ENCODE peak calls at places on chromosomes 7 and 10, in six cellular contexts. Q, O, H, D, M and L are unnamed samples.

GRCh38 chr7:13742719-13743640 is 246.5 kb downstream of the ETV1 start:
- DNase-seq in Q (no peak), O (peak), H (peak), D (peak), M (no peak), L (peak)

GRCh38 chr10:10830316-10831061 is 187.2 kb upstream of the CELF2 start:
- DNase-seq in Q (no peak), O (no peak), H (no peak), D (peak), M (no peak), L (peak)

GRCh38 chr10:28678687-28679457 is 1.6 kb downstream of the BAMBI start:
- DNase-seq in Q (no peak), O (no peak), H (no peak), D (no peak), M (no peak), L (peak)

GRCh38 chr7:126445991-126446390 is 806.8 kb downstream of the GRM8 start:
- DNase-seq in Q (no peak), O (no peak), H (no peak), D (no peak), M (no peak), L (no peak)

GRCh38 chr10:77925410-77925794 is 1.2 kb downstream of the DLG5 start:
- DNase-seq in Q (no peak), O (no peak), H (no peak), D (no peak), M (no peak), L (peak)

GRCh38 chr7:43072530-43072929 is 39.9 kb upstream of the HECW1 start:
- DNase-seq in Q (no peak), O (no peak), H (no peak), D (no peak), M (no peak), L (no peak)

GRCh38 chr7:38154274-38154673 is 23.8 kb upstream of the STARD3NL start:
- DNase-seq in Q (no peak), O (no peak), H (no peak), D (no peak), M (no peak), L (no peak)

GRCh38 chr10:121078672-121079102 is 227.5 kb downstream of the WDR11 start:
- DNase-seq in Q (no peak), O (no peak), H (no peak), D (no peak), M (peak), L (no peak)

GRCh38 chr10:121041906-121042305 is 190.7 kb downstream of the WDR11 start:
- DNase-seq in Q (no peak), O (no peak), H (no peak), D (no peak), M (no peak), L (no peak)

GRCh38 chr7:125119559-125120115 is 190.0 kb upstream of the POT1 start:
- DNase-seq in Q (no peak), O (no peak), H (no peak), D (no peak), M (no peak), L (no peak)

GRCh38 chr10:59287587-59287986 is 74.8 kb downstream of the FAM13C start:
- DNase-seq in Q (no peak), O (peak), H (no peak), D (no peak), M (no peak), L (no peak)

GRCh38 chr10:119650692-119651513 is at the start of gene BAG3:
- DNase-seq in Q (peak), O (peak), H (peak), D (peak), M (peak), L (peak)

GRCh38 chr7:106217089-106217542 is 67.7 kb downstream of the NAMPT start:
- DNase-seq in Q (peak), O (no peak), H (peak), D (no peak), M (peak), L (peak)

GRCh38 chr10:70260259-70260658 is 23.5 kb downstream of the NPFFR1 start:
- DNase-seq in Q (no peak), O (no peak), H (no peak), D (no peak), M (no peak), L (no peak)

GRCh38 chr10:75407716-75408511 is 6.3 kb upstream of the ZNF503 start:
- DNase-seq in Q (no peak), O (no peak), H (peak), D (no peak), M (no peak), L (peak)

GRCh38 chr10:95211606-95212279 is 17.7 kb downstream of the ACSM6 start:
- DNase-seq in Q (no peak), O (no peak), H (no peak), D (no peak), M (no peak), L (no peak)

GRCh38 chr10:11035318-11035920 is 17.7 kb downstream of the CELF2 start:
- DNase-seq in Q (peak), O (no peak), H (no peak), D (peak), M (no peak), L (peak)

GRCh38 chr10:2083591-2083990 is 346.3 kb upstream of the ADARB2 start:
- DNase-seq in Q (no peak), O (no peak), H (no peak), D (no peak), M (no peak), L (no peak)

GRCh38 chr10:79981673-79982485 is 33.0 kb upstream of the SFTPD start:
- DNase-seq in Q (peak), O (peak), H (peak), D (no peak), M (peak), L (peak)

GRCh38 chr10:75922435-75922834 is 491.0 kb downstream of the LRMDA start:
- DNase-seq in Q (no peak), O (no peak), H (no peak), D (no peak), M (no peak), L (no peak)

GRCh38 chr10:12703813-12704212 is 297.7 kb downstream of the CCDC3 start:
- DNase-seq in Q (no peak), O (no peak), H (no peak), D (peak), M (no peak), L (peak)

GRCh38 chr10:104234934-104235333 is 2.8 kb upstream of the CFAP43 start:
- DNase-seq in Q (no peak), O (no peak), H (no peak), D (no peak), M (no peak), L (no peak)

GRCh38 chr10:70337201-70337651 is 45.2 kb downstream of the LRRC20 start:
- DNase-seq in Q (no peak), O (no peak), H (no peak), D (no peak), M (no peak), L (peak)

GRCh38 chr10:117590516-117590915 is 48.0 kb downstream of the EMX2 start:
- DNase-seq in Q (no peak), O (no peak), H (no peak), D (no peak), M (no peak), L (no peak)

GRCh38 chr10:80191589-80192270 is 13.6 kb downstream of the ANXA11 start:
- DNase-seq in Q (peak), O (no peak), H (peak), D (no peak), M (peak), L (no peak)

GRCh38 chr7:158001621-158002320 is 585.9 kb downstream of the PTPRN2 start:
- DNase-seq in Q (no peak), O (no peak), H (no peak), D (no peak), M (peak), L (no peak)

GRCh38 chr7:121329460-121330052 is 756 bp downstream of the WNT16 start:
- DNase-seq in Q (no peak), O (no peak), H (peak), D (no peak), M (no peak), L (peak)

GRCh38 chr10:87635498-87636312 is 24.0 kb upstream of the PAPSS2 start:
- DNase-seq in Q (no peak), O (no peak), H (no peak), D (peak), M (no peak), L (peak)

GRCh38 chr7:131501422-131501821 is 55.0 kb downstream of the PODXL start:
- DNase-seq in Q (no peak), O (no peak), H (no peak), D (peak), M (no peak), L (peak)

GRCh38 chr10:120415709-120416330 is 41.2 kb upstream of the PLPP4 start:
- DNase-seq in Q (no peak), O (no peak), H (no peak), D (no peak), M (no peak), L (peak)

GRCh38 chr10:78559514-78560392 is 509.0 kb upstream of the ZMIZ1 start:
- DNase-seq in Q (no peak), O (no peak), H (no peak), D (no peak), M (no peak), L (no peak)

GRCh38 chr10:29132821-29133156 is 156.1 kb upstream of the LYZL1 start:
- DNase-seq in Q (no peak), O (no peak), H (no peak), D (no peak), M (no peak), L (no peak)

GRCh38 chr10:127368101-127368500 is 171.7 kb upstream of the INSYN2A start:
- DNase-seq in Q (no peak), O (no peak), H (no peak), D (no peak), M (no peak), L (no peak)

GRCh38 chr7:28258240-28258639 is 77.6 kb upstream of the JAZF1 start:
- DNase-seq in Q (no peak), O (no peak), H (no peak), D (no peak), M (no peak), L (no peak)

GRCh38 chr7:91852263-91852741 is 28.2 kb downstream of the MTERF1 start:
- DNase-seq in Q (no peak), O (no peak), H (no peak), D (no peak), M (no peak), L (no peak)

DNA sequence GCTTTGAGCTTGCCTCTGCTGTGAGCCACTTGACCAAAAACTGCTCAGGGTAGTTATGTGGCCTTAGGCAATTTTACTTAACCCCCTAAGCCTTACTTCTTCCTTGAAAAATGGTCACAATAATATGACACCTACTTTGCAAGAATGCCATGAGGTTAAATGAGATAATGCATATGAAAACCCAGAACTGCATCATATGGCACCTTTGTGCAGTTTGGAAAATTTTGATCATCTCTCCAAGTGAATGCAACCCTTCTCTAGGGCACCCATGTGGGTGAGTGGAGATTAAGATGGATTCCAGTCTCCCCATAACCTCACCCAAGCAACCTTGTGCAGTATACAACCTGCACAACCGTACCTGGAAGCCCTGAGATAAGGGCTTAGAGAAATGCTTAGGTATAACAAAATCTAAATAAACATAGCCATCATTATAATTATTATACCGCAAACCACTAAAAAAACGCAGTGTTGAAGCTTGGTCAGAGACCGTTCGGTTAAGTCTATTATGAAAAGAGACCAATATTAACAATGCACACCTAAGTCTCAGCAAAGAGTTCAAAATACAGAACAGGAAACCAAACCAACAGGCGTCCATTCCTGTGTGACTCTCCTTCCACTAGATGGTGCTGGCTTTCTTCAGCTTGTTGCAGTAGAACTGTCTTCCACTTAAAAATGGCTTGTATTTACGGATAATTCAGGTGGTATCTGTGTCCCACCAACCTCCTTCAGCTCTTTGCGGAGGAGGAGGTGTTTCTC is 21.0 kb upstream of the ASB15 start:
- DNase-seq in Q (no peak), O (no peak), H (no peak), D (no peak), M (no peak), L (peak)
- H3K4me3 ChIP-seq in Q (no peak), O (no peak), H (no peak), D (no peak), M (no peak), L (no peak)

DNA sequence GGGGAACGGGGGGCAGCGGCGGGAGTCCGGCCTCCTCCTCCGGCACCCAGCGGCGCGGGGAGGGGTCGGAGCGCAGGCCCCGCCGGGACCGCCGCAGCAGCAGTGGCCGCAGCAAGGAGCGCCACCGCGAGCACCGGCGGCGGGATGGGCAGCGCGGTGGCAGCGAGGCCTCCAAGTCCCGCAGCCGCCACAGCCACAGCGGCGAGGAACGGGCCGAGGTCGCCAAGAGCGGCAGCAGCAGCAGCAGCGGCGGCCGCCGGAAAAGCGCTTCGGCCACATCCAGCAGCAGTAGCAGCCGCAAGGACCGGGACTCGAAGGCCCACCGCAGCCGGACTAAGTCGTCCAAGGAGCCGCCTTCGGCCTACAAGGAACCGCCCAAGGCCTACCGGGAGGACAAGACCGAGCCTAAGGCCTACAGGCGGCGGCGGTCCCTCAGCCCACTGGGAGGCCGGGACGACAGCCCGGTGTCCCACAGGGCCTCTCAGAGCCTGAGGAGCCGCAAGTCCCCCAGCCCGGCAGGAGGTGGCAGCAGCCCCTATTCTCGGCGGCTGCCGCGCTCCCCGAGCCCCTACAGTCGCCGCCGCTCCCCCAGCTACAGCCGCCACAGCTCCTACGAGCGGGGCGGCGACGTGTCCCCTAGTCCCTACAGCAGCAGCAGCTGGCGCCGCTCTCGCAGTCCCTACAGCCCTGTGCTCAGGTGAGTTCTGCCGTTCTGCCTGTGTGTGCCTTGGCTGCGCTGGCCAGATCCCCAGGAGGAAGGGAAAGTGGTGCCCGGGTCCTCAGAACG is 1.3 kb downstream of the CDK13 start:
- DNase-seq in Q (peak), O (no peak), H (peak), D (no peak), M (peak), L (peak)
- TF ChIP-seq CTCF in Q (peak), O (no peak), H (no peak), D (peak), M (no peak), L (peak)

GRCh38 chr7:77827999-77828398 is 29.4 kb downstream of the PHTF2 start:
- DNase-seq in Q (no peak), O (no peak), H (no peak), D (no peak), M (no peak), L (no peak)
- H3K4me3 ChIP-seq in Q (no peak), O (no peak), H (no peak), D (no peak), M (no peak), L (no peak)

GRCh38 chr7:12211054-12212050 is at the start of gene TMEM106B:
- DNase-seq in Q (peak), O (peak), H (peak), D (peak), M (peak), L (peak)
- TF ChIP-seq CTCF in Q (peak), O (no peak), H (no peak), D (no peak), M (no peak), L (no peak)

DNA sequence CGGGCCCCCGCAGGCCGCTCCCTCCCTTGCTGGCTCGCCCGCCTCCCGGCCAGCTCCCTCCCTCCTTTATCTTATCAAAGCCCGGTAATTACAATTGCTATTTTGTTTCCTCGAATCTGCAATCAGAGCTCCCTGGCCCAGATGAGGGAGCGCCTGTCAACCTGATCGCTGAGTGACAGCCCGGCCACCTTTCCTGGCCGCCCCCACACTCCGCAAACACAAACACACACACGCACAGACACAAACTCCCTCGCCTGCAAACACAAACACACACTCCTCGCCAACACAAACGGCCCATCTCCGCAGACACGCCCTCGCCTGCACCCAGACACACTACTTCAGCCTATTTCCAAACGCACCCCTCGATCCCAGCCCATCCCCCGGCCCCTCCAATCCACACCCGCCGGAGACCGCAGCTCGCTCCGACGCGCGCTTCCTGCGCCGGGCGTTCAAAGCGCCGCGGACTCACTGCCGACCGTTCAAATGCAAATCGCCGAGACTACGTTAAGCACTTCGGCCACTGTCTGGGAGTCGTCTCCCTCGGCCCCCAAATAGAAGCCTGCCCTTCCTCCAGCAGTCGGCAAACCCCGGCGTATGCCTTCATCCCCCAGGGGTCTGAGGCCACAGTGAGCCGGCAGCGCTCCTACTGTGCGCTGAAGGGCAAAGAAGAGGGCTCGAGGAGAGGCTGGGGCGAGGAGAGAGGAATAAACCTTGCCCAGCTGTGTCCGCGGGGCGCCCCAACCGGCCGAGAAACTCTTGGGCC is 3.0 kb upstream of the FGF8 start:
- DNase-seq in Q (no peak), O (no peak), H (peak), D (no peak), M (peak), L (peak)
- H3K4me3 ChIP-seq in Q (peak), O (peak), H (peak), D (peak), M (peak), L (peak)

GRCh38 chr10:34223658-34224057 is 591.4 kb downstream of the PARD3 start:
- DNase-seq in Q (no peak), O (no peak), H (no peak), D (no peak), M (no peak), L (no peak)
- TF ChIP-seq CTCF in Q (no peak), O (no peak), H (no peak), D (no peak), M (no peak), L (no peak)

GRCh38 chr10:6782378-6782777 is 202.3 kb upstream of the PRKCQ start:
- DNase-seq in Q (no peak), O (no peak), H (no peak), D (no peak), M (no peak), L (no peak)

GRCh38 chr10:6788191-6788590 is 208.1 kb upstream of the PRKCQ start:
- DNase-seq in Q (no peak), O (no peak), H (no peak), D (no peak), M (no peak), L (no peak)

GRCh38 chr10:6787684-6788083 is 207.6 kb upstream of the PRKCQ start:
- DNase-seq in Q (no peak), O (no peak), H (no peak), D (no peak), M (no peak), L (no peak)

GRCh38 chr10:6781133-6781770 is 201.2 kb upstream of the PRKCQ start:
- DNase-seq in Q (no peak), O (no peak), H (no peak), D (no peak), M (no peak), L (no peak)

DNA sequence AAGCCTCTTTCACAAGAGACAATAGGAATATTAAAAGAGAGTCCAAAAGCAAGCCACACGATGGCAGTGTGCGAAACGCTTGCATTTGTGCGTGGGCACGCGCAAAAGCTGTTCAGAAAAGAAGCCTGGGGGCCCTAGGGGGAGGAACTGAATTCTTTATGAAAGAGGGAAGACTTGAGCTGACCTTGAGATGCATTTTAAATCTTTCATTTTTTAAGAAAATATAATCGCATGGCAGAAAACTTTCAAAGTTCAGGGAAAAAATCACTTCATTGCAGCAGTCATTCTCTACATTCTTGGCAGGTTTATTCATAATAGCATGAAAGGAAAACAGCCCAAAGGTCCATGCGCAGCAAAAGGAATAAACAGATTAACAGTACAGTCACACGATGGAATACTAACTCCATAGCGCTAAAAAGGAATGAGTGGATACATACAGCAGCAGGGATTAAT is 206.5 kb upstream of the PRKCQ start:
- DNase-seq in Q (no peak), O (peak), H (no peak), D (peak), M (no peak), L (peak)
- H3K4me3 ChIP-seq in Q (no peak), O (no peak), H (no peak), D (peak), M (no peak), L (no peak)